ENCODE peak calls at places on chromosome 21, in seven cellular contexts. M is uterus, P is thoracic aorta, A is pancreas, S is tibial artery, D is body of pancreas, F is H9. N is an unnamed sample. For H3K9me3 and H3K4me1, the result is how much of the 10 kb centered on the place peaks cover.

GRCh38 chr21:25733859-25734653 is 648 bp downstream of the ATP5PF start:
- DNase-seq in M (no peak), P (no peak), A (peak), S (no peak), D (no peak), F (no peak), N (peak)

GRCh38 chr21:31184462-31184861 is 146.2 kb upstream of the KRTAP19-8 start:
- DNase-seq in M (no peak), P (no peak), A (no peak), S (no peak), D (no peak), F (no peak), N (no peak)

GRCh38 chr21:29604096-29604495 is 305.4 kb downstream of the BACH1 start:
- DNase-seq in M (no peak), P (no peak), A (no peak), S (no peak), D (no peak), F (no peak), N (no peak)

GRCh38 chr21:32334980-32335471 is 36.4 kb downstream of the MRAP start:
- DNase-seq in M (no peak), P (no peak), A (no peak), S (peak), D (no peak), F (peak), N (no peak)

GRCh38 chr21:39809936-39810335 is 57.3 kb upstream of the PCP4 start:
- DNase-seq in M (no peak), P (no peak), A (no peak), S (no peak), D (no peak), F (no peak), N (no peak)

GRCh38 chr21:31623664-31624063 is 35.8 kb upstream of the SOD1 start:
- DNase-seq in M (no peak), P (no peak), A (no peak), S (no peak), D (no peak), F (no peak), N (no peak)

GRCh38 chr21:38379171-38379570 is 119.1 kb downstream of the ERG start:
- DNase-seq in M (no peak), P (no peak), A (no peak), S (no peak), D (no peak), F (no peak), N (no peak)

GRCh38 chr21:26795866-26796329 is 49.3 kb downstream of the ADAMTS1 start:
- DNase-seq in M (peak), P (no peak), A (no peak), S (peak), D (peak), F (no peak), N (no peak)

GRCh38 chr21:46151261-46151988 is 4.0 kb downstream of the FTCD start:
- DNase-seq in M (peak), P (no peak), A (peak), S (peak), D (peak), F (peak), N (no peak)

GRCh38 chr21:38471766-38472165 is 26.5 kb downstream of the ERG start:
- DNase-seq in M (no peak), P (no peak), A (no peak), S (no peak), D (no peak), F (no peak), N (no peak)

GRCh38 chr21:26032263-26032662 is 138.3 kb downstream of the APP start:
- DNase-seq in M (no peak), P (no peak), A (no peak), S (no peak), D (no peak), F (no peak), N (no peak)

GRCh38 chr21:39472211-39472610 is 20.4 kb downstream of the SH3BGR start:
- DNase-seq in M (no peak), P (no peak), A (no peak), S (no peak), D (no peak), F (no peak), N (no peak)

GRCh38 chr21:32283001-32283400 is 4.2 kb upstream of the MIS18A start:
- DNase-seq in M (no peak), P (no peak), A (no peak), S (no peak), D (no peak), F (no peak), N (no peak)

GRCh38 chr21:39232926-39233325 is 49.7 kb upstream of the PSMG1 start:
- DNase-seq in M (no peak), P (no peak), A (no peak), S (no peak), D (no peak), F (no peak), N (peak)

GRCh38 chr21:46057111-46057709 is 40.7 kb upstream of the COL6A2 start:
- DNase-seq in M (peak), P (no peak), A (peak), S (no peak), D (no peak), F (peak), N (no peak)

GRCh38 chr21:31326478-31327247 is 17.4 kb downstream of the TIAM1 start:
- DNase-seq in M (no peak), P (no peak), A (no peak), S (no peak), D (no peak), F (no peak), N (no peak)

GRCh38 chr21:38993561-38993960 is 187.8 kb downstream of the ETS2 start:
- DNase-seq in M (peak), P (peak), A (no peak), S (peak), D (peak), F (no peak), N (peak)

GRCh38 chr21:31318971-31319370 is 25.1 kb downstream of the TIAM1 start:
- DNase-seq in M (no peak), P (no peak), A (no peak), S (no peak), D (no peak), F (no peak), N (no peak)

GRCh38 chr21:33449650-33450049 is 30.1 kb downstream of the TMEM50B start:
- DNase-seq in M (no peak), P (no peak), A (no peak), S (no peak), D (no peak), F (no peak), N (no peak)

GRCh38 chr21:31630062-31630711 is 29.3 kb upstream of the SOD1 start:
- DNase-seq in M (peak), P (peak), A (no peak), S (no peak), D (peak), F (no peak), N (peak)

GRCh38 chr21:22351076-22351475 is 1352.9 kb downstream of the NCAM2 start:
- DNase-seq in M (no peak), P (no peak), A (no peak), S (no peak), D (no peak), F (no peak), N (no peak)

GRCh38 chr21:33071878-33072306 is 2.0 kb downstream of the OLIG1 start:
- DNase-seq in M (no peak), P (no peak), A (no peak), S (no peak), D (no peak), F (peak), N (peak)

GRCh38 chr21:37994211-37994610 is 78.0 kb upstream of the KCNJ6 start:
- DNase-seq in M (no peak), P (no peak), A (no peak), S (no peak), D (no peak), F (no peak), N (peak)

GRCh38 chr21:15732290-15732995 is 2.7 kb downstream of the USP25 start:
- DNase-seq in M (no peak), P (no peak), A (no peak), S (no peak), D (no peak), F (no peak), N (no peak)

GRCh38 chr21:21387891-21388290 is 389.7 kb downstream of the NCAM2 start:
- DNase-seq in M (no peak), P (no peak), A (no peak), S (no peak), D (no peak), F (no peak), N (no peak)

GRCh38 chr21:29819675-29820337 is 120.0 kb downstream of the GRIK1 start:
- DNase-seq in M (no peak), P (no peak), A (no peak), S (no peak), D (no peak), F (no peak), N (no peak)

GRCh38 chr21:25329227-25329626 is 278.1 kb downstream of the MRPL39 start:
- DNase-seq in M (no peak), P (no peak), A (no peak), S (no peak), D (no peak), F (no peak), N (peak)

GRCh38 chr21:38323721-38324591 is 67.2 kb downstream of the KCNJ15 start:
- DNase-seq in M (no peak), P (no peak), A (no peak), S (no peak), D (no peak), F (peak), N (peak)

GRCh38 chr21:45836694-45837670 is 144.6 kb upstream of the COL6A1 start:
- DNase-seq in M (no peak), P (no peak), A (no peak), S (no peak), D (no peak), F (peak), N (no peak)

GRCh38 chr21:31905444-31906400 is 32.9 kb downstream of the HUNK start:
- DNase-seq in M (no peak), P (no peak), A (no peak), S (no peak), D (no peak), F (no peak), N (no peak)

GRCh38 chr21:26715878-26716506 is 129.2 kb downstream of the ADAMTS1 start:
- DNase-seq in M (peak), P (no peak), A (no peak), S (no peak), D (peak), F (peak), N (peak)

GRCh38 chr21:15445327-15445726 is 284.5 kb upstream of the USP25 start:
- DNase-seq in M (no peak), P (no peak), A (no peak), S (no peak), D (no peak), F (peak), N (no peak)

GRCh38 chr21:39204134-39204533 is 20.9 kb upstream of the PSMG1 start:
- DNase-seq in M (no peak), P (no peak), A (no peak), S (no peak), D (no peak), F (no peak), N (no peak)

GRCh38 chr21:28402616-28402989 is 590.1 kb downstream of the LTN1 start:
- DNase-seq in M (no peak), P (no peak), A (no peak), S (no peak), D (no peak), F (no peak), N (no peak)

GRCh38 chr21:15659768-15660423 is 69.9 kb upstream of the USP25 start:
- DNase-seq in M (peak), P (no peak), A (no peak), S (no peak), D (no peak), F (no peak), N (no peak)

GRCh38 chr21:16308269-16308668 is 578.5 kb downstream of the USP25 start:
- DNase-seq in M (no peak), P (no peak), A (no peak), S (no peak), D (no peak), F (no peak), N (peak)

GRCh38 chr21:37562920-37563640 is 196.5 kb downstream of the DYRK1A start:
- DNase-seq in M (no peak), P (no peak), A (no peak), S (no peak), D (peak), F (no peak), N (no peak)

GRCh38 chr21:28734522-28735175 is 258.0 kb downstream of the LTN1 start:
- DNase-seq in M (no peak), P (no peak), A (no peak), S (no peak), D (no peak), F (no peak), N (no peak)

GRCh38 chr21:36099000-36099399 is 29.2 kb downstream of the CBR1 start:
- DNase-seq in M (no peak), P (no peak), A (no peak), S (no peak), D (no peak), F (no peak), N (no peak)
- H3K9me3 ChIP-seq in M (under half), P (under half), A (under half), S (under half), D (under half), F (under half), N (under half)

DNA sequence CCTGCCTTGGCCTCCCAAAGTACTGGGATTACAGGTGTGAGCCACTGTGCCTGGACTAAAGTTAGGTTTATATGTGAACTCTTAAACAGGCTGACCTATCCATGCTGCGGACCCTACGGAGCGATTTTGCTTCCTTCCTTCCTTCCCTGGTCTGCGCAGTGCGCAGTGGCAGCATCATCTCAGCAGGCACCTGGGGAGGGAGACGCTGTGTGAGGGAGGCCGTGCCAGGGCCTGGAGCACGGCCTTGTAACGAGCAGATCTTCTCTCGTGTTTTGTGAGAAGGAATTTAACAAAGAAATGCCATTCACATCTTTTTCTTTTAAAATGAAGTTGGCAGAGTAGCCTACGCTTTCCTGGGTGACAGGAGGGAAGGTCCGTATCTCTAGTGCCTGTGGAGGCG is 45.8 kb downstream of the PKNOX1 start:
- DNase-seq in M (no peak), P (no peak), A (no peak), S (no peak), D (no peak), F (no peak), N (no peak)
- H3K4me1 ChIP-seq in M (under half), P (under half), A (under half), S (under half), D (under half), F (under half), N (under half)

GRCh38 chr21:18950045-18950740 is 546.6 kb upstream of the TMPRSS15 start:
- DNase-seq in M (no peak), P (no peak), A (no peak), S (no peak), D (no peak), F (no peak), N (no peak)
- H3K9me3 ChIP-seq in M (under half), P (under half), A (under half), S (under half), D (under half), F (under half), N (under half)

GRCh38 chr21:34803792-34804440 is 135.1 kb downstream of the CLIC6 start:
- DNase-seq in M (no peak), P (no peak), A (no peak), S (no peak), D (no peak), F (no peak), N (no peak)
- H3K4me1 ChIP-seq in M (under half), P (under half), A (under half), S (under half), D (under half), F (under half), N (under half)

GRCh38 chr21:44823179-44823654 is 5.4 kb upstream of the SUMO3 start:
- DNase-seq in M (no peak), P (no peak), A (no peak), S (no peak), D (no peak), F (no peak), N (no peak)
- H3K9me3 ChIP-seq in M (under half), P (under half), A (under half), S (under half), D (under half), F (under half), N (under half)

GRCh38 chr21:42063578-42064521 is 7.3 kb upstream of the UMODL1 start:
- DNase-seq in M (no peak), P (no peak), A (no peak), S (no peak), D (peak), F (no peak), N (no peak)
- H3K4me1 ChIP-seq in M (under half), P (under half), A (under half), S (under half), D (under half), F (under half), N (under half)

GRCh38 chr21:9758888-9759287 is 762.5 kb upstream of the TPTE start:
- DNase-seq in M (no peak), P (no peak), A (no peak), S (no peak), D (no peak), F (no peak), N (no peak)

GRCh38 chr21:9753943-9754342 is 767.4 kb upstream of the TPTE start:
- DNase-seq in M (no peak), P (no peak), A (no peak), S (no peak), D (no peak), F (no peak), N (no peak)

GRCh38 chr21:9755611-9756010 is 765.8 kb upstream of the TPTE start:
- DNase-seq in M (no peak), P (no peak), A (no peak), S (no peak), D (no peak), F (no peak), N (no peak)

GRCh38 chr21:9758141-9758540 is 763.2 kb upstream of the TPTE start:
- DNase-seq in M (no peak), P (no peak), A (no peak), S (no peak), D (no peak), F (no peak), N (no peak)

GRCh38 chr21:9756677-9757076 is 764.7 kb upstream of the TPTE start:
- DNase-seq in M (no peak), P (no peak), A (no peak), S (no peak), D (no peak), F (no peak), N (no peak)
- H3K9me3 ChIP-seq in M (under half), P (under half), A (under half), S (under half), D (under half), F (half or more), N (under half)

N was measured in cardiac muscle cell.